ENCODE peak calls at places on chromosome 17, in seven cellular contexts. One of them, this sample, is unnamed.

GRCh38 chr17:20281860-20282259 is 185.5 kb downstream of the LGALS9B start:
- DNase-seq in COR-L47: no peak
- DNase-seq in K562: no peak
- DNase-seq in activated naive CD4-positive, alpha-beta T cell: no peak
- DNase-seq in RCC 7860: no peak
- DNase-seq in omental fat pad: no peak
- DNase-seq in NCI-H1092: no peak
- DNase-seq in this sample: no peak

GRCh38 chr17:2075336-2076056 is 20.6 kb downstream of the HIC1 start:
- DNase-seq in COR-L47: no peak
- DNase-seq in K562: no peak
- DNase-seq in activated naive CD4-positive, alpha-beta T cell: no peak
- DNase-seq in RCC 7860: no peak
- DNase-seq in omental fat pad: no peak
- DNase-seq in NCI-H1092: no peak
- DNase-seq in this sample: no peak

GRCh38 chr17:76733618-76733957 is 3.5 kb downstream of the SRSF2 start:
- DNase-seq in COR-L47: no peak
- DNase-seq in K562: no peak
- DNase-seq in activated naive CD4-positive, alpha-beta T cell: no peak
- DNase-seq in RCC 7860: no peak
- DNase-seq in omental fat pad: no peak
- DNase-seq in NCI-H1092: no peak
- DNase-seq in this sample: no peak

GRCh38 chr17:35716897-35717839 is 14.3 kb upstream of the RASL10B start:
- DNase-seq in COR-L47: no peak
- DNase-seq in K562: no peak
- DNase-seq in activated naive CD4-positive, alpha-beta T cell: no peak
- DNase-seq in RCC 7860: no peak
- DNase-seq in omental fat pad: no peak
- DNase-seq in NCI-H1092: no peak
- DNase-seq in this sample: no peak

GRCh38 chr17:31467502-31468256 is 76.2 kb downstream of the RAB11FIP4 start:
- DNase-seq in COR-L47: no peak
- DNase-seq in K562: no peak
- DNase-seq in activated naive CD4-positive, alpha-beta T cell: no peak
- DNase-seq in RCC 7860: no peak
- DNase-seq in omental fat pad: no peak
- DNase-seq in NCI-H1092: no peak
- DNase-seq in this sample: no peak

GRCh38 chr17:72357764-72358365 is 237.0 kb downstream of the SOX9 start:
- DNase-seq in COR-L47: no peak
- DNase-seq in K562: no peak
- DNase-seq in activated naive CD4-positive, alpha-beta T cell: no peak
- DNase-seq in RCC 7860: peak
- DNase-seq in omental fat pad: no peak
- DNase-seq in NCI-H1092: no peak
- DNase-seq in this sample: no peak

GRCh38 chr17:50043290-50044148 is 12.4 kb upstream of the ITGA3 start:
- DNase-seq in COR-L47: no peak
- DNase-seq in K562: no peak
- DNase-seq in activated naive CD4-positive, alpha-beta T cell: no peak
- DNase-seq in RCC 7860: peak
- DNase-seq in omental fat pad: peak
- DNase-seq in NCI-H1092: no peak
- DNase-seq in this sample: no peak

GRCh38 chr17:78130439-78131101 is at the start of gene TMC8:
- DNase-seq in COR-L47: no peak
- DNase-seq in K562: peak
- DNase-seq in activated naive CD4-positive, alpha-beta T cell: no peak
- DNase-seq in RCC 7860: no peak
- DNase-seq in omental fat pad: no peak
- DNase-seq in NCI-H1092: no peak
- DNase-seq in this sample: no peak

GRCh38 chr17:40218740-40219072 is 398 bp upstream of the WIPF2 start:
- DNase-seq in COR-L47: peak
- DNase-seq in K562: peak
- DNase-seq in activated naive CD4-positive, alpha-beta T cell: peak
- DNase-seq in RCC 7860: peak
- DNase-seq in omental fat pad: peak
- DNase-seq in NCI-H1092: peak
- DNase-seq in this sample: no peak

GRCh38 chr17:67487506-67487905 is 110.4 kb downstream of the PITPNC1 start:
- DNase-seq in COR-L47: no peak
- DNase-seq in K562: no peak
- DNase-seq in activated naive CD4-positive, alpha-beta T cell: no peak
- DNase-seq in RCC 7860: no peak
- DNase-seq in omental fat pad: no peak
- DNase-seq in NCI-H1092: no peak
- DNase-seq in this sample: no peak

GRCh38 chr17:1481736-1482135 is 10.8 kb downstream of the MYO1C start:
- DNase-seq in COR-L47: no peak
- DNase-seq in K562: no peak
- DNase-seq in activated naive CD4-positive, alpha-beta T cell: no peak
- DNase-seq in RCC 7860: no peak
- DNase-seq in omental fat pad: no peak
- DNase-seq in NCI-H1092: no peak
- DNase-seq in this sample: no peak

GRCh38 chr17:62703269-62703775 is 75.9 kb downstream of the MRC2 start:
- DNase-seq in COR-L47: no peak
- DNase-seq in K562: no peak
- DNase-seq in activated naive CD4-positive, alpha-beta T cell: no peak
- DNase-seq in RCC 7860: peak
- DNase-seq in omental fat pad: no peak
- DNase-seq in NCI-H1092: no peak
- DNase-seq in this sample: no peak

GRCh38 chr17:55743103-55743679 is 7.7 kb upstream of the PCTP start:
- DNase-seq in COR-L47: peak
- DNase-seq in K562: peak
- DNase-seq in activated naive CD4-positive, alpha-beta T cell: no peak
- DNase-seq in RCC 7860: no peak
- DNase-seq in omental fat pad: no peak
- DNase-seq in NCI-H1092: no peak
- DNase-seq in this sample: no peak

GRCh38 chr17:34167359-34167758 is 87.7 kb upstream of the CCL2 start:
- DNase-seq in COR-L47: no peak
- DNase-seq in K562: no peak
- DNase-seq in activated naive CD4-positive, alpha-beta T cell: no peak
- DNase-seq in RCC 7860: no peak
- DNase-seq in omental fat pad: no peak
- DNase-seq in NCI-H1092: no peak
- DNase-seq in this sample: peak

GRCh38 chr17:54864636-54865420 is 35.8 kb upstream of the TOM1L1 start:
- DNase-seq in COR-L47: no peak
- DNase-seq in K562: peak
- DNase-seq in activated naive CD4-positive, alpha-beta T cell: no peak
- DNase-seq in RCC 7860: no peak
- DNase-seq in omental fat pad: no peak
- DNase-seq in NCI-H1092: peak
- DNase-seq in this sample: no peak

GRCh38 chr17:47066841-47067682 is 88.0 kb upstream of the RPRML start:
- DNase-seq in COR-L47: peak
- DNase-seq in K562: peak
- DNase-seq in activated naive CD4-positive, alpha-beta T cell: peak
- DNase-seq in RCC 7860: peak
- DNase-seq in omental fat pad: peak
- DNase-seq in NCI-H1092: peak
- DNase-seq in this sample: peak

GRCh38 chr17:15945493-15946209 is 721 bp downstream of the ADORA2B start:
- DNase-seq in COR-L47: no peak
- DNase-seq in K562: peak
- DNase-seq in activated naive CD4-positive, alpha-beta T cell: no peak
- DNase-seq in RCC 7860: no peak
- DNase-seq in omental fat pad: no peak
- DNase-seq in NCI-H1092: no peak
- DNase-seq in this sample: no peak

This sample was measured in NCI-H2107.